ENCODE peak calls at places on chromosome 2, in five cellular contexts. One of them, this sample, is unnamed.

GRCh38 chr2:52686935-52687334 is 1080.7 kb upstream of the CHAC2 start:
- DNase-seq in IMR-90: peak
- DNase-seq in neuronal stem cell: no peak
- DNase-seq in mesenchymal stem cell: no peak
- DNase-seq in H1: no peak
- DNase-seq in this sample: no peak

GRCh38 chr2:239700946-239701345 is 300.1 kb upstream of the HDAC4 start:
- DNase-seq in IMR-90: no peak
- DNase-seq in neuronal stem cell: no peak
- DNase-seq in mesenchymal stem cell: no peak
- DNase-seq in H1: no peak
- DNase-seq in this sample: no peak

GRCh38 chr2:99259465-99259864 is 4.0 kb upstream of the LYG2 start:
- DNase-seq in IMR-90: no peak
- DNase-seq in neuronal stem cell: no peak
- DNase-seq in mesenchymal stem cell: no peak
- DNase-seq in H1: no peak
- DNase-seq in this sample: no peak

GRCh38 chr2:28276076-28276618 is 116.5 kb upstream of the FOSL2 start:
- DNase-seq in IMR-90: peak
- DNase-seq in neuronal stem cell: no peak
- DNase-seq in mesenchymal stem cell: peak
- DNase-seq in H1: no peak
- DNase-seq in this sample: no peak

GRCh38 chr2:202091476-202091875 is 18.4 kb downstream of the KIAA2012 start:
- DNase-seq in IMR-90: peak
- DNase-seq in neuronal stem cell: no peak
- DNase-seq in mesenchymal stem cell: no peak
- DNase-seq in H1: no peak
- DNase-seq in this sample: no peak

GRCh38 chr2:25323042-25323514 is 18.6 kb downstream of the DNMT3A start:
- DNase-seq in IMR-90: peak
- DNase-seq in neuronal stem cell: no peak
- DNase-seq in mesenchymal stem cell: peak
- DNase-seq in H1: peak
- DNase-seq in this sample: peak

GRCh38 chr2:142395294-142395693 is 264.5 kb upstream of the LRP1B start:
- DNase-seq in IMR-90: no peak
- DNase-seq in neuronal stem cell: no peak
- DNase-seq in mesenchymal stem cell: no peak
- DNase-seq in H1: no peak
- DNase-seq in this sample: no peak

GRCh38 chr2:24903527-24904103 is 16.4 kb downstream of the ADCY3 start:
- DNase-seq in IMR-90: no peak
- DNase-seq in neuronal stem cell: no peak
- DNase-seq in mesenchymal stem cell: no peak
- DNase-seq in H1: no peak
- DNase-seq in this sample: no peak

GRCh38 chr2:24852431-24853020 is 59.3 kb downstream of the CENPO start:
- DNase-seq in IMR-90: no peak
- DNase-seq in neuronal stem cell: no peak
- DNase-seq in mesenchymal stem cell: no peak
- DNase-seq in H1: no peak
- DNase-seq in this sample: no peak

GRCh38 chr2:43524180-43524965 is 71.5 kb downstream of the THADA start:
- DNase-seq in IMR-90: peak
- DNase-seq in neuronal stem cell: no peak
- DNase-seq in mesenchymal stem cell: peak
- DNase-seq in H1: no peak
- DNase-seq in this sample: no peak

GRCh38 chr2:241768850-241769249 is 7.8 kb upstream of the GAL3ST2 start:
- DNase-seq in IMR-90: no peak
- DNase-seq in neuronal stem cell: no peak
- DNase-seq in mesenchymal stem cell: no peak
- DNase-seq in H1: no peak
- DNase-seq in this sample: no peak

GRCh38 chr2:222864296-222864695 is 3.5 kb downstream of the ACSL3 start:
- DNase-seq in IMR-90: peak
- DNase-seq in neuronal stem cell: peak
- DNase-seq in mesenchymal stem cell: peak
- DNase-seq in H1: no peak
- DNase-seq in this sample: peak

GRCh38 chr2:218284106-218284811 is 8.0 kb downstream of the TMBIM1 start:
- DNase-seq in IMR-90: peak
- DNase-seq in neuronal stem cell: no peak
- DNase-seq in mesenchymal stem cell: peak
- DNase-seq in H1: no peak
- DNase-seq in this sample: no peak

GRCh38 chr2:176931588-176932563 is 280.7 kb upstream of the HNRNPA3 start:
- DNase-seq in IMR-90: no peak
- DNase-seq in neuronal stem cell: no peak
- DNase-seq in mesenchymal stem cell: peak
- DNase-seq in H1: no peak
- DNase-seq in this sample: no peak

GRCh38 chr2:114011709-114012108 is 121.8 kb downstream of the ACTR3 start:
- DNase-seq in IMR-90: no peak
- DNase-seq in neuronal stem cell: no peak
- DNase-seq in mesenchymal stem cell: no peak
- DNase-seq in H1: no peak
- DNase-seq in this sample: no peak

GRCh38 chr2:8638327-8638726 is 43.5 kb upstream of the ID2 start:
- DNase-seq in IMR-90: no peak
- DNase-seq in neuronal stem cell: peak
- DNase-seq in mesenchymal stem cell: no peak
- DNase-seq in H1: no peak
- DNase-seq in this sample: no peak

GRCh38 chr2:222305510-222306392 is 7.0 kb upstream of the PAX3 start:
- DNase-seq in IMR-90: no peak
- DNase-seq in neuronal stem cell: no peak
- DNase-seq in mesenchymal stem cell: no peak
- DNase-seq in H1: no peak
- DNase-seq in this sample: peak

GRCh38 chr2:24918326-24919099 is 1.5 kb downstream of the ADCY3 start:
- DNase-seq in IMR-90: no peak
- DNase-seq in neuronal stem cell: no peak
- DNase-seq in mesenchymal stem cell: no peak
- DNase-seq in H1: no peak
- DNase-seq in this sample: no peak

GRCh38 chr2:181790716-181791649 is 100.5 kb upstream of the ITPRID2 start:
- DNase-seq in IMR-90: peak
- DNase-seq in neuronal stem cell: no peak
- DNase-seq in mesenchymal stem cell: peak
- DNase-seq in H1: no peak
- DNase-seq in this sample: no peak

GRCh38 chr2:74554821-74555531 is 456 bp downstream of the DOK1 start:
- DNase-seq in IMR-90: peak
- DNase-seq in neuronal stem cell: peak
- DNase-seq in mesenchymal stem cell: peak
- DNase-seq in H1: no peak
- DNase-seq in this sample: peak

GRCh38 chr2:11446733-11447248 is 19.2 kb downstream of the E2F6 start:
- DNase-seq in IMR-90: peak
- DNase-seq in neuronal stem cell: peak
- DNase-seq in mesenchymal stem cell: peak
- DNase-seq in H1: peak
- DNase-seq in this sample: peak

GRCh38 chr2:42910657-42911405 is 118.4 kb upstream of the HAAO start:
- DNase-seq in IMR-90: no peak
- DNase-seq in neuronal stem cell: no peak
- DNase-seq in mesenchymal stem cell: no peak
- DNase-seq in H1: no peak
- DNase-seq in this sample: no peak

GRCh38 chr2:128425216-128425615 is 106.5 kb upstream of the HS6ST1 start:
- DNase-seq in IMR-90: no peak
- DNase-seq in neuronal stem cell: no peak
- DNase-seq in mesenchymal stem cell: no peak
- DNase-seq in H1: no peak
- DNase-seq in this sample: no peak

GRCh38 chr2:240611601-240612210 is 13.6 kb upstream of the GPR35 start:
- DNase-seq in IMR-90: no peak
- DNase-seq in neuronal stem cell: no peak
- DNase-seq in mesenchymal stem cell: no peak
- DNase-seq in H1: no peak
- DNase-seq in this sample: no peak

GRCh38 chr2:196249860-196250259 is 78.5 kb upstream of the STK17B start:
- DNase-seq in IMR-90: peak
- DNase-seq in neuronal stem cell: no peak
- DNase-seq in mesenchymal stem cell: peak
- DNase-seq in H1: no peak
- DNase-seq in this sample: no peak

GRCh38 chr2:26709323-26710110 is 17.0 kb downstream of the KCNK3 start:
- DNase-seq in IMR-90: no peak
- DNase-seq in neuronal stem cell: no peak
- DNase-seq in mesenchymal stem cell: no peak
- DNase-seq in H1: no peak
- DNase-seq in this sample: no peak

GRCh38 chr2:65548571-65549261 is 116.3 kb upstream of the SPRED2 start:
- DNase-seq in IMR-90: peak
- DNase-seq in neuronal stem cell: no peak
- DNase-seq in mesenchymal stem cell: no peak
- DNase-seq in H1: no peak
- DNase-seq in this sample: no peak

GRCh38 chr2:96099861-96100798 is 16.2 kb downstream of the ADRA2B start:
- DNase-seq in IMR-90: no peak
- DNase-seq in neuronal stem cell: no peak
- DNase-seq in mesenchymal stem cell: no peak
- DNase-seq in H1: no peak
- DNase-seq in this sample: peak

GRCh38 chr2:240988146-240988545 is 10.3 kb upstream of the SNED1 start:
- DNase-seq in IMR-90: peak
- DNase-seq in neuronal stem cell: no peak
- DNase-seq in mesenchymal stem cell: peak
- DNase-seq in H1: no peak
- DNase-seq in this sample: no peak

GRCh38 chr2:241888641-241889040 is 19.1 kb downstream of the RTP5 start:
- DNase-seq in IMR-90: no peak
- DNase-seq in neuronal stem cell: no peak
- DNase-seq in mesenchymal stem cell: no peak
- DNase-seq in H1: no peak
- DNase-seq in this sample: no peak

GRCh38 chr2:152468832-152469692 is 134.1 kb downstream of the FMNL2 start:
- DNase-seq in IMR-90: peak
- DNase-seq in neuronal stem cell: no peak
- DNase-seq in mesenchymal stem cell: no peak
- DNase-seq in H1: no peak
- DNase-seq in this sample: no peak

GRCh38 chr2:128310094-128310716 is 8.5 kb downstream of the HS6ST1 start:
- DNase-seq in IMR-90: no peak
- DNase-seq in neuronal stem cell: no peak
- DNase-seq in mesenchymal stem cell: no peak
- DNase-seq in H1: no peak
- DNase-seq in this sample: peak

GRCh38 chr2:37167636-37168182 is 10.9 kb upstream of the EIF2AK2 start:
- DNase-seq in IMR-90: no peak
- DNase-seq in neuronal stem cell: no peak
- DNase-seq in mesenchymal stem cell: no peak
- DNase-seq in H1: no peak
- DNase-seq in this sample: no peak
- H2BK15ac ChIP-seq in IMR-90: no peak
- H2BK15ac ChIP-seq in neuronal stem cell: no peak
- H2BK15ac ChIP-seq in mesenchymal stem cell: no peak
- H2BK15ac ChIP-seq in H1: no peak
- H2BK15ac ChIP-seq in this sample: no peak

GRCh38 chr2:67797801-67798535 is 264.8 kb downstream of the C1D start:
- DNase-seq in IMR-90: peak
- DNase-seq in neuronal stem cell: no peak
- DNase-seq in mesenchymal stem cell: peak
- DNase-seq in H1: no peak
- DNase-seq in this sample: no peak
- H2AFZ ChIP-seq in IMR-90: peak
- H2AFZ ChIP-seq in neuronal stem cell: no peak
- H2AFZ ChIP-seq in mesenchymal stem cell: no peak
- H2AFZ ChIP-seq in H1: peak
- H2AFZ ChIP-seq in this sample: no peak

DNA sequence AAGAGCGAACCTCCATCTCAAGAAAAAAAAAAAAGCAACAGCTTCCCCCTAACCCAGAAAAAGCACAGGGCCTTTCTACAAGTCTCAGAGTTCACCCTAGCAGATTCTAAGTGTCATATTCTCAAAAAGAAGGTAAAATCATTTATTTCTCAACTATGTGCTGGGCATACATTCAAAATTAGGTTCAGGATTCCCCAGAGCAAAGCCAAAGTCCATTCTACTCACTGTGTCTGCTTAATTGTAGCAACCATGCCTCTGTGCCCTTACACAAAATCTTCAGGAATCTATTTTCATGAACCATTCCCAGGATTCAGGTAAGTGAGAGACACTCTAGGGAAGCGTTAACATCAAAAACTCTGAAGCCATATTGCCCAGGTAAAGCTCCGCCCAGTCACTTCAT is 40.0 kb downstream of the CPO start:
- DNase-seq in IMR-90: no peak
- DNase-seq in neuronal stem cell: no peak
- DNase-seq in mesenchymal stem cell: no peak
- DNase-seq in H1: no peak
- DNase-seq in this sample: no peak
- H2BK15ac ChIP-seq in IMR-90: no peak
- H2BK15ac ChIP-seq in neuronal stem cell: no peak
- H2BK15ac ChIP-seq in mesenchymal stem cell: no peak
- H2BK15ac ChIP-seq in H1: no peak
- H2BK15ac ChIP-seq in this sample: no peak

DNA sequence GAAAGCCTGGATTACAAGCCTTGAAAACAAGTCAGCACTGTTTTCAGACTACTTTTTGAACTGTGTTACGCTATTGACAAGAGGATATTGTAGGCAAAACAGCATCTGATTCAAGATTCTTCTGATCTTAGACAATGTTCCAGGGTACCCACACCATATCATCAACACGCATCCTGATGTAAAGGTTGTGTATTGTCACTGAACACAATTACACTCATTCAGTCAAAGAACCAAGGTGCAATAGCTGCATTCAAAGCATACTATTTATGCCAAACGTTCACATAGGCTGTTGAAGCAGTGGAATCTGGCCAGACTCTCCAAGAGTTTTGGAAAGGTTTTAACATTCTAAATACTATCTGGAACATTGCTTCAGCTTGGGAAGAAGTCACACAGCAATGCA is 47.9 kb upstream of the MSH6 start:
- DNase-seq in IMR-90: no peak
- DNase-seq in neuronal stem cell: no peak
- DNase-seq in mesenchymal stem cell: no peak
- DNase-seq in H1: no peak
- DNase-seq in this sample: no peak
- H2AFZ ChIP-seq in IMR-90: no peak
- H2AFZ ChIP-seq in neuronal stem cell: no peak
- H2AFZ ChIP-seq in mesenchymal stem cell: no peak
- H2AFZ ChIP-seq in H1: no peak
- H2AFZ ChIP-seq in this sample: no peak

GRCh38 chr2:191322838-191323506 is 77.8 kb downstream of the MYO1B start:
- DNase-seq in IMR-90: no peak
- DNase-seq in neuronal stem cell: no peak
- DNase-seq in mesenchymal stem cell: no peak
- DNase-seq in H1: no peak
- DNase-seq in this sample: no peak
- H2BK15ac ChIP-seq in IMR-90: no peak
- H2BK15ac ChIP-seq in neuronal stem cell: no peak
- H2BK15ac ChIP-seq in mesenchymal stem cell: no peak
- H2BK15ac ChIP-seq in H1: no peak
- H2BK15ac ChIP-seq in this sample: no peak

This sample was measured in H9.